ENCODE peak calls at places on chromosomes 1 and 21, in eight cellular contexts. W is GM23338; P is central memory CD8-positive, alpha-beta T cell; T is WTC11; J is GDM1; G is HTR-8/SVneo; M is upper lobe of right lung; Y is activated effector memory CD4-positive, alpha-beta T cell treated with anti-CD3 and anti-CD28 coated beads, Interleukin-2, amount 50 U/mL, for 16 hours. D is an unnamed sample.

GRCh38 chr1:201309420-201309819 is 26.1 kb downstream of the PKP1 start:
- DNase-seq in G (peak; percentile 37), J (no peak), M (peak; percentile 80), Y (no peak), W (peak; percentile 82), P (no peak), T (peak; percentile 78), D (no peak)

GRCh38 chr1:199688133-199688676 is 339.3 kb upstream of the NR5A2 start:
- DNase-seq in Y (no peak), G (no peak), T (no peak), P (no peak), M (no peak), W (peak; percentile 69), J (no peak), D (no peak)

GRCh38 chr1:145978860-145979745 is 14.6 kb downstream of the POLR3GL start:
- DNase-seq in W (peak; percentile 98), T (peak; percentile 80), M (peak; percentile 90), Y (peak; percentile 91), G (peak; percentile 85), P (peak; percentile 56), J (peak; percentile 98), D (peak; percentile 28)

GRCh38 chr1:179702923-179703322 is 40.2 kb upstream of the FAM163A start:
- DNase-seq in G (no peak), Y (no peak), T (no peak), M (no peak), P (no peak), J (no peak), W (no peak), D (no peak)

GRCh38 chr1:47527653-47528272 is 89.9 kb downstream of the FOXD2 start:
- DNase-seq in W (peak; percentile 85), T (peak; percentile 74), P (no peak), Y (no peak), G (no peak), J (peak; percentile 28), M (no peak), D (no peak)

GRCh38 chr21:43340491-43341348 is 86.2 kb downstream of the SIK1 start:
- DNase-seq in W (no peak), P (no peak), T (no peak), J (no peak), M (no peak), Y (no peak), G (peak; percentile 86), D (no peak)

GRCh38 chr1:110440877-110441276 is 10.1 kb upstream of the PROK1 start:
- DNase-seq in Y (no peak), J (no peak), M (peak; percentile 81), G (no peak), W (no peak), P (no peak), T (no peak), D (no peak)

GRCh38 chr1:59008599-59009347 is 224.9 kb upstream of the JUN start:
- DNase-seq in T (no peak), M (no peak), W (no peak), Y (no peak), P (no peak), J (no peak), G (no peak), D (no peak)

GRCh38 chr1:230141797-230142607 is 75.0 kb downstream of the GALNT2 start:
- DNase-seq in W (peak; percentile 22), T (no peak), Y (no peak), M (no peak), G (no peak), P (no peak), J (no peak), D (no peak)

GRCh38 chr1:86741947-86742572 is 37.7 kb downstream of the SH3GLB1 start:
- DNase-seq in G (peak; percentile 6), T (no peak), Y (peak; percentile 76), M (no peak), W (peak; percentile 62), J (no peak), P (no peak), D (no peak)

GRCh38 chr1:54016343-54017282 is 1.4 kb downstream of the LDLRAD1 start:
- DNase-seq in W (peak; percentile 36), J (no peak), M (peak; percentile 61), T (no peak), G (no peak), Y (no peak), P (no peak), D (no peak)

GRCh38 chr1:147892216-147892615 is 10.4 kb upstream of the GJA8 start:
- DNase-seq in Y (no peak), J (peak; percentile 2), T (peak; percentile 37), M (no peak), P (no peak), G (no peak), W (peak; percentile 28), D (no peak)

GRCh38 chr21:37787456-37787855 is 128.8 kb downstream of the KCNJ6 start:
- DNase-seq in T (no peak), W (no peak), J (no peak), M (no peak), Y (no peak), P (no peak), G (peak; percentile 44), D (no peak)

GRCh38 chr1:66335125-66335524 is 198.8 kb upstream of the SGIP1 start:
- DNase-seq in M (no peak), G (no peak), W (no peak), J (no peak), T (no peak), P (no peak), Y (no peak), D (no peak)

GRCh38 chr1:84598846-84599741 is 24.9 kb upstream of the CTBS start:
- DNase-seq in W (no peak), T (no peak), M (no peak), Y (no peak), J (no peak), P (no peak), G (peak; percentile 29), D (no peak)

GRCh38 chr21:40717008-40717407 is 129.9 kb downstream of the DSCAM start:
- DNase-seq in T (no peak), W (no peak), Y (no peak), P (no peak), J (no peak), G (no peak), M (no peak), D (no peak)

GRCh38 chr1:209937996-209938959 is at the start of gene SYT14:
- DNase-seq in G (peak; percentile 61), J (no peak), W (peak; percentile 91), Y (no peak), P (no peak), M (no peak), T (peak; percentile 83), D (no peak)

GRCh38 chr1:154220970-154221814 is 437 bp downstream of the UBAP2L start:
- DNase-seq in J (peak; percentile 31), M (peak; percentile 85), G (peak; percentile 11), W (peak; percentile 60), Y (peak; percentile 90), P (peak; percentile 76), T (peak; percentile 58), D (peak; percentile 61)

GRCh38 chr1:100972185-100972584 is 53.4 kb downstream of the DPH5 start:
- DNase-seq in P (no peak), G (no peak), J (no peak), W (no peak), M (no peak), Y (no peak), T (no peak), D (no peak)

GRCh38 chr1:157490337-157491165 is 61.8 kb downstream of the FCRL5 start:
- DNase-seq in J (peak; percentile 27), P (peak; percentile 21), M (peak; percentile 80), T (peak; percentile 90), W (peak; percentile 92), G (peak; percentile 39), Y (peak; percentile 77), D (no peak)

GRCh38 chr1:68409426-68409825 is 40.3 kb downstream of the RPE65 start:
- DNase-seq in J (no peak), G (no peak), W (no peak), Y (no peak), M (no peak), P (no peak), T (no peak), D (no peak)

GRCh38 chr1:16906873-16907272 is 11.1 kb downstream of the RNU1-2 start:
- DNase-seq in J (no peak), M (no peak), T (no peak), Y (no peak), W (no peak), P (no peak), G (no peak), D (no peak)

GRCh38 chr1:202351725-202352124 is 3.2 kb downstream of the PPP1R12B start:
- DNase-seq in J (no peak), G (no peak), P (no peak), W (no peak), T (no peak), M (no peak), Y (no peak), D (no peak)

GRCh38 chr1:164953815-164954214 is 394.8 kb downstream of the PBX1 start:
- DNase-seq in W (peak; percentile 39), M (no peak), G (no peak), J (no peak), T (no peak), P (no peak), Y (no peak), D (no peak)

GRCh38 chr1:93317207-93317606 is 28.5 kb upstream of the DR1 start:
- DNase-seq in W (no peak), J (peak; percentile 84), Y (no peak), T (no peak), M (no peak), G (no peak), P (no peak), D (no peak)

GRCh38 chr21:36079010-36079649 is 9.3 kb downstream of the CBR1 start:
- DNase-seq in M (peak; percentile 75), P (no peak), W (no peak), G (no peak), Y (peak; percentile 73), J (peak; percentile 11), T (no peak), D (no peak)

GRCh38 chr1:229714964-229715603 is 89.0 kb downstream of the URB2 start:
- DNase-seq in W (peak; percentile 79), Y (peak; percentile 81), T (peak; percentile 56), J (no peak), M (no peak), P (no peak), G (no peak), D (no peak)

GRCh38 chr1:93575586-93576271 is 105.9 kb downstream of the BCAR3 start:
- DNase-seq in T (no peak), Y (no peak), P (no peak), J (no peak), W (no peak), G (no peak), M (no peak), D (no peak)

GRCh38 chr1:230186003-230186863 is 119.2 kb downstream of the GALNT2 start:
- DNase-seq in T (peak; percentile 30), W (peak; percentile 75), J (no peak), M (peak; percentile 87), G (peak; percentile 72), P (no peak), Y (no peak), D (no peak)